ENCODE peak calls at places on chromosomes 7 and 10, in four cellular contexts. Y, B, C and U are unnamed samples.

GRCh38 chr10:107280293-107280692 is 115.8 kb upstream of the SORCS1 start:
- DNase-seq in C (no peak), Y (no peak), B (no peak), U (no peak)

GRCh38 chr10:118840071-118840775 is 85.5 kb upstream of the CACUL1 start:
- DNase-seq in Y (no peak), B (no peak), C (no peak), U (no peak)

GRCh38 chr7:100342761-100343160 is 15.2 kb upstream of the PILRB start:
- DNase-seq in B (no peak), Y (no peak), C (no peak), U (no peak)

GRCh38 chr10:34031410-34031809 is 696.9 kb upstream of the NRP1 start:
- DNase-seq in B (no peak), C (no peak), Y (peak), U (peak)

GRCh38 chr7:55517191-55517633 is 55.1 kb downstream of the VOPP1 start:
- DNase-seq in C (no peak), B (no peak), Y (no peak), U (no peak)

GRCh38 chr7:81013036-81013435 is 94.2 kb upstream of the SEMA3C start:
- DNase-seq in C (no peak), B (no peak), Y (no peak), U (no peak)

GRCh38 chr7:135390829-135391228 is 119.1 kb downstream of the CNOT4 start:
- DNase-seq in C (no peak), Y (no peak), B (no peak), U (no peak)

GRCh38 chr10:14244147-14244546 is 86.6 kb downstream of the FRMD4A start:
- DNase-seq in C (no peak), Y (no peak), B (no peak), U (no peak)

GRCh38 chr10:72567421-72567820 is 58.5 kb downstream of the MICU1 start:
- DNase-seq in Y (no peak), C (no peak), B (no peak), U (no peak)

GRCh38 chr7:46079421-46079820 is 158.3 kb upstream of the IGFBP3 start:
- DNase-seq in Y (no peak), C (no peak), B (no peak), U (no peak)

GRCh38 chr10:123573236-123574147 is 92.7 kb upstream of the GPR26 start:
- DNase-seq in Y (peak), C (peak), B (peak), U (no peak)

GRCh38 chr7:116139807-116140206 is 70.5 kb upstream of the TES start:
- DNase-seq in C (no peak), Y (no peak), B (no peak), U (no peak)

GRCh38 chr7:30412810-30413504 is 65.6 kb downstream of the NOD1 start:
- DNase-seq in C (no peak), B (no peak), Y (peak), U (peak)

GRCh38 chr10:1270906-1271305 is 214.7 kb downstream of the WDR37 start:
- DNase-seq in C (no peak), B (no peak), Y (no peak), U (peak)

GRCh38 chr10:8158439-8159071 is 104.1 kb downstream of the GATA3 start:
- DNase-seq in Y (no peak), C (no peak), B (no peak), U (no peak)

GRCh38 chr7:120304674-120305073 is 31.7 kb downstream of the KCND2 start:
- DNase-seq in B (no peak), Y (no peak), C (no peak), U (no peak)

GRCh38 chr10:14259696-14260595 is 70.8 kb downstream of the FRMD4A start:
- DNase-seq in Y (peak), C (no peak), B (peak), U (no peak)

GRCh38 chr7:20404371-20404770 is 73.7 kb downstream of the ITGB8 start:
- DNase-seq in C (no peak), B (no peak), Y (no peak), U (no peak)

GRCh38 chr10:133394064-133394663 is at the start of gene MTG1:
- DNase-seq in Y (peak), B (peak), C (peak), U (peak)

GRCh38 chr10:43043342-43043772 is 33.5 kb upstream of the RET start:
- DNase-seq in C (no peak), B (peak), Y (no peak), U (peak)

GRCh38 chr7:101618916-101619315 is 10.2 kb downstream of the MYL10 start:
- DNase-seq in Y (no peak), B (no peak), C (no peak), U (no peak)

GRCh38 chr7:116786791-116787443 is 75.5 kb upstream of the CAPZA2 start:
- DNase-seq in C (no peak), Y (no peak), B (no peak), U (no peak)

GRCh38 chr7:92177362-92177761 is 1.6 kb downstream of the LRRD1 start:
- DNase-seq in Y (no peak), C (no peak), B (no peak), U (no peak)

GRCh38 chr10:133278577-133279265 is 2.1 kb upstream of the ADAM8 start:
- DNase-seq in Y (peak), B (peak), C (peak), U (peak)

GRCh38 chr10:119786117-119786769 is 60.4 kb downstream of the INPP5F start:
- DNase-seq in Y (no peak), C (no peak), B (no peak), U (no peak)

GRCh38 chr7:97149843-97150242 is 32.3 kb downstream of the SDHAF3 start:
- DNase-seq in C (no peak), Y (no peak), B (no peak), U (no peak)

GRCh38 chr10:110916554-110917346 is 2.2 kb downstream of the BBIP1 start:
- DNase-seq in Y (peak), B (no peak), C (no peak), U (no peak)

GRCh38 chr10:49119746-49120145 is 4.4 kb upstream of the VSTM4 start:
- DNase-seq in B (no peak), C (no peak), Y (no peak), U (no peak)

GRCh38 chr7:5417106-5418071 is 6.2 kb downstream of the TNRC18 start:
- DNase-seq in B (no peak), Y (no peak), C (no peak), U (no peak)

GRCh38 chr7:89605362-89605761 is 548.9 kb upstream of the STEAP1 start:
- DNase-seq in C (no peak), B (no peak), Y (no peak), U (no peak)

GRCh38 chr10:104388830-104389229 is 35.2 kb downstream of the CFAP58 start:
- DNase-seq in B (no peak), Y (no peak), C (no peak), U (no peak)

GRCh38 chr10:116741391-116742351 is 695 bp downstream of the HSPA12A start:
- DNase-seq in Y (no peak), B (no peak), C (peak), U (no peak)

GRCh38 chr7:34928560-34928959 is 108.7 kb downstream of the DPY19L1 start:
- DNase-seq in B (no peak), C (no peak), Y (no peak), U (no peak)

GRCh38 chr10:132685121-132685891 is 100.6 kb downstream of the NKX6-2 start:
- DNase-seq in Y (peak), C (peak), B (peak), U (peak)

GRCh38 chr10:36542493-36542892 is 582.9 kb upstream of the ANKRD30A start:
- DNase-seq in B (no peak), Y (no peak), C (no peak), U (no peak)

GRCh38 chr10:119449760-119450461 is 92.6 kb downstream of the RGS10 start:
- DNase-seq in C (no peak), Y (no peak), B (peak), U (no peak)

GRCh38 chr10:11191673-11192072 is 174.0 kb downstream of the CELF2 start:
- DNase-seq in Y (no peak), B (no peak), C (no peak), U (no peak)

DNA sequence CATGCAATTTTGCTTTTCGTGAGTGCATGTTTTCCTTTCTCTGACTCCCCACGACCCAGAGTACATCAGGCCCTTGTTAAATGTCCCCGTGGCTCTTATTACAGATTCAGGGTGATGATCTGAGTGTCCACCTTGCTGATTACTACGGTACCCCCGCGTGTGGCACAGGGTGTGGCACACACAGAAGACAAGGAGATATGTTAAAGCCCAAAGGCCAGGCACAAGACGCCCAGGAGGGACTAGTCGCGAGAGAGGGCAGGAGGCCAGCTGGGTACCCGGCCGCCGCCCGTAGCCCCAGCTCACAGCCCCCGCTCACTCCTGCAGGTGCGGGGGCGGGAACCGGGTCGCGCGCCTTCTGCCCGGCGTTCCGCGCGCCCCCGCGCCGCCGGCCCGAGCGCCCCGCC is 281 bp upstream of the EXOC6 start:
- DNase-seq in C (no peak), B (no peak), Y (no peak), U (no peak)
- H3K27ac ChIP-seq in C (peak), B (peak), Y (no peak), U (peak)

DNA sequence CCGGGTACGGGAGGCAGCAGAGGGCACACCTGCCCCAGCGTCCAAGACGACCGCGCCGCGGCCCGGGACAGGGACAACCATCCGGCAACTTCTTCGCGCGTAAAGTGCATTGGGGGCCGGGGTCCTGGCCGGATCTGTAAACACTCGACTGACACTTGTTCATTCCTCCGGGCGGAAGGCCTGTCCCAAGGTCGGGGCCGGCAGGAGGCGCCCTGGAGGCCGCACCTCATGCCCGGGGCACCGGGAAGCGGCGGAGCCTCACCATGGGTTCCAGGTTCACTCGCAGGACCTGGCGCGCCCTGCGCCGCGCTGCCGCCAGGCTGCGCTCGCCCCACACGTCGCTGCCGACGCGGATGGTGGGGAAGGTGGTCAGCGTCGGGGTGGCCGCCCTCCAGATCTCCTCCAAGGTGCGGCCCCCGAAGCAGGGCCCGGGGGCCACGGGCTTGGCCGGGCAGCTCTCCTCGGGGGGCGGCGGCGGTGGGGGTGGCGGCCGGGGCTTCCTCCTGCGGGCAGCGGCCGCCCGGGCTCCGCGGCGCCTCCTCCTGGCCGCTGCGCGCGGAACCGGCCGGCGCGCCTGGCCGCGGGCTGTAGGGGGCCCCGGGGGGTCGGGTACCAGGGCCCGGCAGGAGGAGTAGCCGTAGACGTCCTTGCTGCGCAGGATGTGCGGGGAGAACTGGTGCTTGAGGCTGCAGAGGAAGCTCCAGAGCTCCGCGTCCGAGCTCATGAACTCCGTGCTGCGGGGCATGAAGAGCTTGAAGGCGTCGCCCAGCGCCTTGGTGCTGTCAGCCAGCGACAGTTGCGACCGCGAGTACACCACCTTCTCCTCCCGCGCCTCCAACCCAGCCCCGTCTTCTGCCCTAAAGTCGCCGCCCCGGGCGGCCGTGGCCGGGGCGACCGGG is 746 bp downstream of the CCDC71L start:
- DNase-seq in Y (peak), B (peak), C (peak), U (peak)
- TF ChIP-seq CTCF in Y (peak), B (peak), C (peak), U (peak)

GRCh38 chr10:12435348-12435747 is 86.0 kb downstream of the CAMK1D start:
- DNase-seq in C (no peak), Y (no peak), B (no peak), U (no peak)
- H3K27ac ChIP-seq in C (no peak), Y (no peak), B (no peak), U (no peak)

GRCh38 chr7:72924748-72925545 is at the start of gene POM121:
- DNase-seq in C (peak), B (peak), Y (peak), U (peak)
- TF ChIP-seq CTCF in C (no peak), B (no peak), Y (peak), U (no peak)

GRCh38 chr7:50554431-50554830 is 10.8 kb downstream of the DDC start:
- DNase-seq in B (no peak), Y (no peak), C (no peak), U (no peak)

GRCh38 chr7:50554923-50555322 is 10.3 kb downstream of the DDC start:
- DNase-seq in C (no peak), B (no peak), Y (no peak), U (no peak)

GRCh38 chr7:50555594-50556140 is 9.5 kb downstream of the DDC start:
- DNase-seq in Y (no peak), C (no peak), B (no peak), U (no peak)

GRCh38 chr7:50557114-50557513 is 8.1 kb downstream of the DDC start:
- DNase-seq in B (no peak), C (no peak), Y (no peak), U (no peak)

GRCh38 chr7:50556247-50556976 is 8.8 kb downstream of the DDC start:
- DNase-seq in C (no peak), B (no peak), Y (no peak), U (no peak)
- H3K27ac ChIP-seq in C (no peak), B (peak), Y (no peak), U (no peak)

DNA sequence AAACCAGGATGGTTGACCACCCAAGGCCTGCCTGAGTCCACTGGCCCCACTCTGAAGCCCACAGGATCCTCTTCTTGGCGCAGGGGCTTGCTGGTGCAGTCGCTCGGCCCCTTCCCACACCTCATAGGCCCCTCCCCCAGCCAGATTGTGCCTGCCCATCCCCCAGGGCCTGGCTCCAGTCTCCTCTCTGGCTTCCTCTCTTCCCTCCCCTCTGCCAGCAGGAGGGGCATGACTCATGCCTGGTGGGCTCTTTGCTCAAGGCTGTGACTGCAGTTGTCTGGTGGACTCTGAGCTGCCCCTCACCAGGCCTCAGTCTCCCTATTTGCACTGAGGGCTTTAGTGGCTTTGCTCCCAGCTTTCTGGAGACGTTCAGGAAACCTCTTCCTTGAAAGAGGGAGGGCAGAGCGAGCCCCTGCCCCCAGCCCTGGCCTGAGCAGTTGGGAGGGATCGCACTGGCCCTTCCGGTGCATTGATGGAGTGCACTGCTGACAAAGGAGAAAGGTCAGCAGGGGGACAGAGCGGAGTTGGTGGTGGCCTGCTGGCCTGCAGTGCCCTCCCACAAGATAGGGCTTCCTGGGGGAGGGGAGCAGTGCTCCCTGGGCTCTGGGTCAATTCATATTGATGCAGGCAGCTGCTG is 60.7 kb downstream of the ZMIZ1 start:
- DNase-seq in Y (no peak), C (no peak), B (no peak), U (no peak)
- TF ChIP-seq CTCF in Y (no peak), C (no peak), B (no peak), U (no peak)